ENCODE peak calls at places on chromosome 7, in four cellular contexts. N, A, Q and X are unnamed samples.

GRCh38 chr7:48083114-48083830 is 5.8 kb upstream of the UPP1 start:
- DNase-seq in N (no peak), A (no peak), Q (no peak), X (no peak)

GRCh38 chr7:91151916-91152315 is 112.3 kb upstream of the FZD1 start:
- DNase-seq in N (no peak), A (no peak), Q (no peak), X (no peak)

GRCh38 chr7:113831509-113831908 is 87.3 kb downstream of the PPP1R3A start:
- DNase-seq in N (no peak), A (no peak), Q (no peak), X (no peak)

GRCh38 chr7:117402109-117402508 is 25.2 kb downstream of the ASZ1 start:
- DNase-seq in N (no peak), A (no peak), Q (no peak), X (no peak)

GRCh38 chr7:139648617-139648932 is 125.1 kb downstream of the CLEC2L start:
- DNase-seq in N (no peak), A (no peak), Q (no peak), X (no peak)

GRCh38 chr7:21642422-21642821 is 99.6 kb downstream of the DNAH11 start:
- DNase-seq in N (no peak), A (no peak), Q (no peak), X (no peak)

GRCh38 chr7:151599401-151600227 is 79.9 kb upstream of the RHEB start:
- DNase-seq in N (peak; percentile 69), A (no peak), Q (no peak), X (peak; percentile 66)

GRCh38 chr7:134781171-134781570 is 1.7 kb downstream of the CALD1 start:
- DNase-seq in N (no peak), A (no peak), Q (no peak), X (no peak)

GRCh38 chr7:19107392-19108147 is 9.9 kb downstream of the TWIST1 start:
- DNase-seq in N (peak; percentile 77), A (no peak), Q (no peak), X (no peak)

GRCh38 chr7:92633211-92633906 is 43.2 kb upstream of the FAM133B start:
- DNase-seq in N (no peak), A (peak; percentile 31), Q (no peak), X (peak; percentile 79)

GRCh38 chr7:107147464-107148214 is 21.2 kb upstream of the HBP1 start:
- DNase-seq in N (peak; percentile 51), A (peak; percentile 42), Q (no peak), X (peak; percentile 39)

GRCh38 chr7:155277385-155277994 is 20.2 kb upstream of the INSIG1 start:
- DNase-seq in N (no peak), A (no peak), Q (no peak), X (no peak)

GRCh38 chr7:74306737-74307469 is 17.7 kb downstream of the CLIP2 start:
- DNase-seq in N (peak; percentile 64), A (peak; percentile 71), Q (no peak), X (no peak)

GRCh38 chr7:157521061-157521731 is 184.4 kb downstream of the DNAJB6 start:
- DNase-seq in N (no peak), A (no peak), Q (no peak), X (no peak)

GRCh38 chr7:18151419-18151818 is 123.8 kb upstream of the PRPS1L1 start:
- DNase-seq in N (peak; percentile 12), A (no peak), Q (no peak), X (peak; percentile 4)

GRCh38 chr7:43535031-43535451 is 47.9 kb upstream of the STK17A start:
- DNase-seq in N (no peak), A (no peak), Q (no peak), X (no peak)

GRCh38 chr7:94823952-94824351 is 83.4 kb upstream of the PPP1R9A start:
- DNase-seq in N (no peak), A (no peak), Q (no peak), X (peak; percentile 1)

GRCh38 chr7:149870274-149870673 is 3.5 kb upstream of the ATP6V0E2 start:
- DNase-seq in N (no peak), A (no peak), Q (no peak), X (no peak)

GRCh38 chr7:47710201-47710935 is 128.5 kb upstream of the TNS3 start:
- DNase-seq in N (no peak), A (no peak), Q (no peak), X (no peak)

GRCh38 chr7:46080595-46081159 is 159.6 kb upstream of the IGFBP3 start:
- DNase-seq in N (no peak), A (no peak), Q (no peak), X (no peak)

GRCh38 chr7:97011536-97012292 is 6.4 kb downstream of the DLX6 start:
- DNase-seq in N (no peak), A (no peak), Q (no peak), X (no peak)

GRCh38 chr7:47561715-47562446 is 20.0 kb downstream of the TNS3 start:
- DNase-seq in N (no peak), A (no peak), Q (no peak), X (no peak)

GRCh38 chr7:146956323-146956722 is 839.7 kb downstream of the CNTNAP2 start:
- DNase-seq in N (no peak), A (no peak), Q (no peak), X (no peak)

GRCh38 chr7:1705339-1705738 is 35.3 kb downstream of the ELFN1 start:
- DNase-seq in N (peak; percentile 38), A (no peak), Q (no peak), X (no peak)

GRCh38 chr7:2800923-2801682 is 43.0 kb downstream of the GNA12 start:
- DNase-seq in N (no peak), A (no peak), Q (no peak), X (no peak)

GRCh38 chr7:33680682-33681081 is 224.7 kb upstream of the BMPER start:
- DNase-seq in N (no peak), A (no peak), Q (no peak), X (no peak)

GRCh38 chr7:33685488-33685887 is 219.9 kb upstream of the BMPER start:
- DNase-seq in N (no peak), A (no peak), Q (no peak), X (no peak)

GRCh38 chr7:33687601-33688000 is 217.7 kb upstream of the BMPER start:
- DNase-seq in N (no peak), A (no peak), Q (no peak), X (no peak)

GRCh38 chr7:33686001-33686591 is 219.2 kb upstream of the BMPER start:
- DNase-seq in N (peak; percentile 18), A (no peak), Q (no peak), X (no peak)
- TF ChIP-seq RCOR1 in N (no peak), A (no peak), Q (no peak), X (no peak)

DNA sequence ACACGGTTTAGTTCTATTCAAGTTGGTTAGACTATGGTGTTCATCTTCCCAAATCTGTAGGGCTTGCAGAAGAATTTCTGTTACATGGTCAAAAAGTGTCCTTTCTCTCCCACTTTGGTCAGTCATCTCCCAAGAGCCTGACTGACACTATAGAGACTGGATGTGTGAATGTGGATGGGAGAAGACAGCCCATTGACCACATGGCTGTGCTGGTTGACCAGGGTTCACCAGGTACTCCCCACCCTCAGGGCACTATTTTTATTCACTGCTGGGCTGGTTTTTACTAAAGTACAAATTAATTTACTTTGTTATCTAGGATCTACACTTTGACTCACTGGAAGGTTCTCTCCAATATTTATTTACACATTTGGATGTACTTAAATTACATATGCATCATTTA is 2.3 kb downstream of the ZNF804B start:
- DNase-seq in N (peak; percentile 25), A (peak; percentile 16), Q (no peak), X (no peak)
- TF ChIP-seq EP300 in N (no peak), A (no peak), Q (no peak), X (no peak)

GRCh38 chr7:35030848-35031247 is 6.4 kb downstream of the DPY19L1 start:
- DNase-seq in N (no peak), A (no peak), Q (no peak), X (no peak)

GRCh38 chr7:35036361-35037171 is 719 bp downstream of the DPY19L1 start:
- DNase-seq in N (peak; percentile 80), A (peak; percentile 65), Q (no peak), X (peak; percentile 51)

GRCh38 chr7:35029311-35029710 is 8.0 kb downstream of the DPY19L1 start:
- DNase-seq in N (no peak), A (no peak), Q (no peak), X (no peak)

GRCh38 chr7:35035511-35035921 is 1.8 kb downstream of the DPY19L1 start:
- DNase-seq in N (no peak), A (peak; percentile 44), Q (no peak), X (peak; percentile 75)

DNA sequence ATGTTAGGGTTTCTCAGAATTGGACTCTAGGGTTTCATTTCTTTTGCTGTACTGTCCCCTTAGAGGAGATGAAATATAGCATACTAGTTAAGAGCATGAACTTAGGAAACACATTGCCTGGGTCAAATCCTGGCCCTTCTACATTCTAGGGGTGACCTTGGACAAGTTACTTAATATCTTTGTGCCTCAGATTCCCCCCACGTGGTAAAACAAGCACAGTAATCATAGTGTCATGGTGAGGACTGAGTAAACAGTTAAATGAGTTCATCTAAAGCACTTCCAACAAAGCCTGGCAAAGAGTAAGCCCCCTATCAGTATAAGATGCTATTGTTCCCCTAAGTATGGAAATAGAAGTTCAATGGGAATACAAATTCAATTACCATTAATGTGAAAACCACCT is 5.1 kb downstream of the DPY19L1 start:
- DNase-seq in N (no peak), A (no peak), Q (no peak), X (no peak)
- TF ChIP-seq MAX in N (no peak), A (no peak), Q (no peak), X (no peak)

DNA sequence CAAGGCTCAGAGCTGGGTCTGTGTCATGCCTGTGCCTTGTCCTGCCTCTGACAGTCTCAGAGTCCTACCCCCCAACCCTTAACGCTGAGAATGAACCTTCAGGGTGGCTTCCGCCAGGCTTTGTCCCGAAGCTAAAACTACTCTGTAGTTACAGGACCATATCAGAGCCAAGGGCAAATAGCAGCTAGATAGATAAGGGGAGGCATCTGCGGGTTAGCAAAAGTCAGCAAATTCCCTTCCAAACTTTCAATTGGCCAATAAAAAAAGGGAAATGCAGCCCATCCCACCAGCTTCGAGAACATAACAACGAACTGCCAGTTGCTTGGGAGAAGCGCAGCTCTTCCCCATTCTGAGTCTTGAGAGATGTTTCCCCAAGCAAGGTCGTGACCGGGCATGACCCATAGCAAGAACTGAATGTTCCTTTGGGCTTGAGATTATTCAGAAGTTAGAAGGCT is 17.7 kb downstream of the CCL24 start:
- DNase-seq in N (no peak), A (peak; percentile 64), Q (no peak), X (no peak)
- TF ChIP-seq RCOR1 in N (no peak), A (peak; percentile 65), Q (no peak), X (no peak)

GRCh38 chr7:26964409-26964808 is 100.0 kb upstream of the SKAP2 start:
- DNase-seq in N (no peak), A (no peak), Q (no peak), X (no peak)
- TF ChIP-seq EP300 in N (no peak), A (no peak), Q (no peak), X (no peak)

DNA sequence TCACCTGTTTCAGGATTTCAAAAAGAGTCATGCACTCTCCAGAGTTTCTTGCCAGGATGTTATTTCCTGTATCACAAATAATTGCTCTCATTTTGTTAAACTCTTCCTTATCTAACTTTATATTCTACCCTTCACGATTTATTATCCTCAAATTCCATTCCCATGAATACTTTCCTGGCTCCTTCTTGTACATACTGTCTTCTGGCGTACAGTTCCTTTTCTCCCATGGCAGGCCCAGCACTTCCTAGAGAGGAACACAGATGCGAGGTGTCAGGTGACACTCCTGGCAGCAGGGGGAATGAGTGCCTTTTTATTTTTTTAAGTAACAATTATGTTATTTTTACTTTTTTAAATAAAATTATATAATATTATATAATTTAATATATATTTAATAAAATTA is 411.9 kb downstream of the TFEC start:
- DNase-seq in N (no peak), A (no peak), Q (no peak), X (no peak)
- TF ChIP-seq MAX in N (no peak), A (no peak), Q (no peak), X (no peak)